ENCODE peak calls at places on chromosomes 2 and 18, in seven cellular contexts. U is memory B cell; H is activated naive CD8-positive, alpha-beta T cell treated with anti-CD3 and anti-CD28 coated beads for 36 hours; E is H7; O is GDM1; V is stimulated activated CD4-positive, alpha-beta T cell treated with anti-CD3 and anti-CD28 coated beads, Interleukin-15, amount 100 ng/mL, for 1 hour; S is activated gamma-delta T cell treated with Interleukin-2 at 50 U/mL for 16 hours. B is an unnamed sample.

GRCh38 chr2:159497857-159498256 is 118.5 kb downstream of the BAZ2B start:
- DNase-seq in U (no peak), H (no peak), E (no peak), O (no peak), V (no peak), S (no peak), B (no peak)

GRCh38 chr2:120736955-120737801 is 1.5 kb downstream of the GLI2 start:
- DNase-seq in U (no peak), H (no peak), E (peak; percentile 84), O (no peak), V (no peak), S (no peak), B (no peak)

GRCh38 chr2:229417906-229418305 is 146.8 kb upstream of the PID1 start:
- DNase-seq in U (no peak), H (no peak), E (no peak), O (no peak), V (no peak), S (no peak), B (no peak)

GRCh38 chr2:200625958-200626363 is 40.1 kb downstream of the AOX1 start:
- DNase-seq in U (no peak), H (no peak), E (no peak), O (no peak), V (no peak), S (no peak), B (no peak)

GRCh38 chr2:57943271-57943670 is 103.3 kb upstream of the VRK2 start:
- DNase-seq in U (no peak), H (no peak), E (no peak), O (no peak), V (no peak), S (no peak), B (no peak)

GRCh38 chr2:105541189-105542050 is 142.6 kb upstream of the FHL2 start:
- DNase-seq in U (no peak), H (no peak), E (no peak), O (no peak), V (no peak), S (no peak), B (no peak)

GRCh38 chr2:53629527-53629926 is 138.1 kb upstream of the CHAC2 start:
- DNase-seq in U (no peak), H (no peak), E (no peak), O (no peak), V (no peak), S (no peak), B (no peak)

GRCh38 chr2:162103443-162104009 is 29.5 kb upstream of the DPP4 start:
- DNase-seq in U (no peak), H (no peak), E (no peak), O (no peak), V (no peak), S (no peak), B (no peak)

GRCh38 chr18:69689081-69689759 is 258.5 kb downstream of the CD226 start:
- DNase-seq in U (no peak), H (no peak), E (no peak), O (no peak), V (no peak), S (no peak), B (no peak)

GRCh38 chr2:9333591-9334171 is 89.6 kb downstream of the ITGB1BP1 start:
- DNase-seq in U (no peak), H (no peak), E (peak; percentile 69), O (peak; percentile 57), V (no peak), S (no peak), B (no peak)

GRCh38 chr2:239260546-239261327 is 140.1 kb downstream of the HDAC4 start:
- DNase-seq in U (no peak), H (no peak), E (no peak), O (no peak), V (no peak), S (no peak), B (no peak)

GRCh38 chr2:111704246-111704645 is 179.7 kb downstream of the ANAPC1 start:
- DNase-seq in U (no peak), H (no peak), E (peak; percentile 10), O (no peak), V (no peak), S (no peak), B (no peak)

GRCh38 chr2:136246086-136246669 is 128.2 kb upstream of the CXCR4 start:
- DNase-seq in U (peak; percentile 58), H (no peak), E (peak; percentile 72), O (no peak), V (no peak), S (no peak), B (peak; percentile 18)

GRCh38 chr2:237533668-237534138 is 32.7 kb upstream of the PRLH start:
- DNase-seq in U (no peak), H (no peak), E (no peak), O (no peak), V (no peak), S (no peak), B (no peak)

GRCh38 chr2:202337706-202338346 is 38.3 kb upstream of the BMPR2 start:
- DNase-seq in U (no peak), H (no peak), E (no peak), O (no peak), V (no peak), S (no peak), B (no peak)

GRCh38 chr2:634670-635395 is 42.4 kb downstream of the TMEM18 start:
- DNase-seq in U (no peak), H (no peak), E (no peak), O (no peak), V (no peak), S (no peak), B (no peak)

GRCh38 chr2:176491172-176491904 is 222.1 kb downstream of the MTX2 start:
- DNase-seq in U (peak; percentile 12), H (peak; percentile 48), E (no peak), O (no peak), V (no peak), S (peak; percentile 16), B (peak; percentile 6)

GRCh38 chr2:196344397-196344796 is 173.0 kb upstream of the STK17B start:
- DNase-seq in U (no peak), H (no peak), E (no peak), O (no peak), V (no peak), S (no peak), B (no peak)

GRCh38 chr2:65435625-65436168 is 3.3 kb upstream of the SPRED2 start:
- DNase-seq in U (no peak), H (peak; percentile 67), E (peak; percentile 98), O (peak; percentile 72), V (peak; percentile 42), S (no peak), B (peak; percentile 5)

GRCh38 chr2:128444816-128445532 is 126.3 kb upstream of the HS6ST1 start:
- DNase-seq in U (no peak), H (no peak), E (no peak), O (no peak), V (no peak), S (no peak), B (no peak)

GRCh38 chr2:54624611-54625071 is 98.8 kb upstream of the EML6 start:
- DNase-seq in U (no peak), H (no peak), E (no peak), O (no peak), V (no peak), S (no peak), B (no peak)

GRCh38 chr2:68774569-68775271 is 40.1 kb downstream of the ARHGAP25 start:
- DNase-seq in U (peak; percentile 78), H (peak; percentile 77), E (no peak), O (peak; percentile 95), V (no peak), S (peak; percentile 59), B (peak; percentile 22)

GRCh38 chr2:120389036-120389391 is 43.1 kb downstream of the INHBB start:
- DNase-seq in U (no peak), H (no peak), E (no peak), O (no peak), V (no peak), S (no peak), B (no peak)

GRCh38 chr2:142716463-142717242 is 160.8 kb upstream of the KYNU start:
- DNase-seq in U (no peak), H (no peak), E (peak; percentile 39), O (no peak), V (no peak), S (no peak), B (no peak)

GRCh38 chr2:68747413-68747812 is 12.8 kb downstream of the ARHGAP25 start:
- DNase-seq in U (no peak), H (no peak), E (no peak), O (no peak), V (no peak), S (no peak), B (no peak)

GRCh38 chr2:166419616-166419934 is 43.8 kb upstream of the SCN9A start:
- DNase-seq in U (no peak), H (no peak), E (no peak), O (no peak), V (no peak), S (no peak), B (no peak)

GRCh38 chr2:231364961-231365810 is 30.3 kb upstream of the B3GNT7 start:
- DNase-seq in U (no peak), H (no peak), E (peak; percentile 53), O (peak; percentile 44), V (no peak), S (no peak), B (no peak)

GRCh38 chr2:191166111-191166755 is 15.4 kb upstream of the STAT4 start:
- DNase-seq in U (no peak), H (no peak), E (no peak), O (no peak), V (no peak), S (no peak), B (no peak)

GRCh38 chr2:240250985-240251847 is 110.8 kb upstream of the OTOS start:
- DNase-seq in U (no peak), H (no peak), E (peak; percentile 71), O (no peak), V (no peak), S (no peak), B (no peak)

GRCh38 chr18:48609820-48610815 is 71.3 kb downstream of the CTIF start:
- DNase-seq in U (no peak), H (no peak), E (no peak), O (no peak), V (no peak), S (no peak), B (no peak)

GRCh38 chr2:224843141-224843540 is 127.0 kb upstream of the CCDC195 start:
- DNase-seq in U (no peak), H (no peak), E (no peak), O (no peak), V (no peak), S (no peak), B (no peak)

GRCh38 chr2:68426885-68427579 is 40.1 kb downstream of the FBXO48 start:
- DNase-seq in U (peak; percentile 33), H (no peak), E (no peak), O (no peak), V (no peak), S (no peak), B (no peak)

GRCh38 chr2:37766087-37766486 is 94.6 kb upstream of the CDC42EP3 start:
- DNase-seq in U (no peak), H (no peak), E (no peak), O (no peak), V (no peak), S (no peak), B (no peak)

GRCh38 chr2:209145941-209146681 is 277.7 kb upstream of the MAP2 start:
- DNase-seq in U (no peak), H (no peak), E (peak; percentile 24), O (no peak), V (no peak), S (no peak), B (no peak)

GRCh38 chr2:159553727-159554126 is 62.6 kb downstream of the BAZ2B start:
- DNase-seq in U (no peak), H (no peak), E (no peak), O (no peak), V (no peak), S (no peak), B (no peak)

GRCh38 chr2:101758001-101758400 is 60.5 kb downstream of the MAP4K4 start:
- DNase-seq in U (no peak), H (no peak), E (no peak), O (no peak), V (no peak), S (no peak), B (no peak)

B was measured in esophagus squamous epithelium.